ENCODE peak calls at places on chromosomes 11 and 22, in seven cellular contexts. One of them, this sample, is unnamed.

GRCh38 chr11:130592056-130592455 is 143.6 kb downstream of the ADAMTS15 start:
- DNase-seq in coronary artery: no peak
- DNase-seq in cardiac fibroblast: peak
- DNase-seq in Caco-2: no peak
- DNase-seq in heart right ventricle: no peak
- DNase-seq in transverse colon: no peak
- DNase-seq in IMR-90: peak
- DNase-seq in this sample: no peak

GRCh38 chr22:29040385-29041275 is 21.0 kb downstream of the C22orf31 start:
- DNase-seq in transverse colon: peak
- DNase-seq in coronary artery: no peak
- DNase-seq in heart right ventricle: peak
- DNase-seq in Caco-2: peak
- DNase-seq in cardiac fibroblast: peak
- DNase-seq in IMR-90: peak
- DNase-seq in this sample: peak

GRCh38 chr11:795638-796564 is 2.2 kb downstream of the SLC25A22 start:
- DNase-seq in Caco-2: no peak
- DNase-seq in cardiac fibroblast: peak
- DNase-seq in heart right ventricle: peak
- DNase-seq in transverse colon: peak
- DNase-seq in IMR-90: peak
- DNase-seq in coronary artery: peak
- DNase-seq in this sample: no peak

GRCh38 chr11:1160231-1161101 is 2.7 kb downstream of the MUC5AC start:
- DNase-seq in cardiac fibroblast: no peak
- DNase-seq in transverse colon: peak
- DNase-seq in heart right ventricle: peak
- DNase-seq in IMR-90: no peak
- DNase-seq in Caco-2: no peak
- DNase-seq in coronary artery: peak
- DNase-seq in this sample: no peak

GRCh38 chr11:111303476-111303875 is 5.1 kb downstream of the POU2AF3 start:
- DNase-seq in IMR-90: no peak
- DNase-seq in heart right ventricle: no peak
- DNase-seq in cardiac fibroblast: no peak
- DNase-seq in Caco-2: peak
- DNase-seq in coronary artery: no peak
- DNase-seq in transverse colon: peak
- DNase-seq in this sample: peak

GRCh38 chr22:38138961-38139360 is 28.5 kb upstream of the BAIAP2L2 start:
- DNase-seq in transverse colon: no peak
- DNase-seq in cardiac fibroblast: no peak
- DNase-seq in IMR-90: no peak
- DNase-seq in heart right ventricle: no peak
- DNase-seq in coronary artery: peak
- DNase-seq in Caco-2: no peak
- DNase-seq in this sample: no peak

GRCh38 chr11:60931897-60932296 is 7.6 kb downstream of the TMEM132A start:
- DNase-seq in IMR-90: no peak
- DNase-seq in coronary artery: no peak
- DNase-seq in transverse colon: peak
- DNase-seq in heart right ventricle: no peak
- DNase-seq in Caco-2: no peak
- DNase-seq in cardiac fibroblast: no peak
- DNase-seq in this sample: no peak

GRCh38 chr11:30914143-30914762 is 328.1 kb upstream of the MPPED2 start:
- DNase-seq in Caco-2: peak
- DNase-seq in IMR-90: peak
- DNase-seq in cardiac fibroblast: peak
- DNase-seq in transverse colon: peak
- DNase-seq in coronary artery: no peak
- DNase-seq in heart right ventricle: peak
- DNase-seq in this sample: peak

GRCh38 chr11:107741044-107741823 is 29.4 kb upstream of the SLN start:
- DNase-seq in cardiac fibroblast: peak
- DNase-seq in IMR-90: peak
- DNase-seq in transverse colon: peak
- DNase-seq in heart right ventricle: no peak
- DNase-seq in coronary artery: no peak
- DNase-seq in Caco-2: peak
- DNase-seq in this sample: peak

GRCh38 chr11:130001491-130002351 is 914 bp downstream of the PRDM10 start:
- DNase-seq in Caco-2: peak
- DNase-seq in cardiac fibroblast: peak
- DNase-seq in coronary artery: peak
- DNase-seq in IMR-90: peak
- DNase-seq in heart right ventricle: no peak
- DNase-seq in transverse colon: peak
- DNase-seq in this sample: no peak

GRCh38 chr22:48223488-48224190 is 1461.2 kb downstream of the TBC1D22A start:
- DNase-seq in Caco-2: no peak
- DNase-seq in transverse colon: no peak
- DNase-seq in coronary artery: peak
- DNase-seq in IMR-90: no peak
- DNase-seq in heart right ventricle: no peak
- DNase-seq in cardiac fibroblast: no peak
- DNase-seq in this sample: peak

GRCh38 chr22:33891455-33891854 is 28.8 kb downstream of the LARGE1 start:
- DNase-seq in heart right ventricle: no peak
- DNase-seq in IMR-90: no peak
- DNase-seq in transverse colon: no peak
- DNase-seq in Caco-2: no peak
- DNase-seq in coronary artery: no peak
- DNase-seq in cardiac fibroblast: no peak
- DNase-seq in this sample: peak

GRCh38 chr11:76161261-76161961 is 44.9 kb downstream of the WNT11 start:
- DNase-seq in Caco-2: no peak
- DNase-seq in cardiac fibroblast: no peak
- DNase-seq in coronary artery: no peak
- DNase-seq in heart right ventricle: peak
- DNase-seq in IMR-90: no peak
- DNase-seq in transverse colon: no peak
- DNase-seq in this sample: no peak

GRCh38 chr11:61553373-61554171 is 27.3 kb downstream of the SYT7 start:
- DNase-seq in cardiac fibroblast: no peak
- DNase-seq in transverse colon: no peak
- DNase-seq in IMR-90: no peak
- DNase-seq in coronary artery: no peak
- DNase-seq in Caco-2: no peak
- DNase-seq in heart right ventricle: no peak
- DNase-seq in this sample: no peak

GRCh38 chr11:76233936-76234703 is 27.8 kb upstream of the WNT11 start:
- DNase-seq in coronary artery: peak
- DNase-seq in Caco-2: no peak
- DNase-seq in IMR-90: no peak
- DNase-seq in cardiac fibroblast: peak
- DNase-seq in transverse colon: peak
- DNase-seq in heart right ventricle: peak
- DNase-seq in this sample: no peak

GRCh38 chr11:61062181-61062955 is 39.9 kb upstream of the CD5 start:
- DNase-seq in IMR-90: no peak
- DNase-seq in heart right ventricle: no peak
- DNase-seq in cardiac fibroblast: no peak
- DNase-seq in coronary artery: peak
- DNase-seq in Caco-2: no peak
- DNase-seq in transverse colon: no peak
- DNase-seq in this sample: no peak

GRCh38 chr22:45597460-45598192 is 74.0 kb upstream of the ATXN10 start:
- DNase-seq in coronary artery: no peak
- DNase-seq in IMR-90: no peak
- DNase-seq in heart right ventricle: no peak
- DNase-seq in Caco-2: peak
- DNase-seq in cardiac fibroblast: no peak
- DNase-seq in transverse colon: no peak
- DNase-seq in this sample: peak

GRCh38 chr11:65743928-65744698 is 23.5 kb upstream of the RNASEH2C start:
- DNase-seq in heart right ventricle: peak
- DNase-seq in transverse colon: peak
- DNase-seq in cardiac fibroblast: peak
- DNase-seq in Caco-2: peak
- DNase-seq in coronary artery: no peak
- DNase-seq in IMR-90: no peak
- DNase-seq in this sample: peak

GRCh38 chr11:61969838-61970452 is 2.5 kb upstream of the FTH1 start:
- DNase-seq in transverse colon: no peak
- DNase-seq in heart right ventricle: no peak
- DNase-seq in Caco-2: no peak
- DNase-seq in coronary artery: no peak
- DNase-seq in IMR-90: peak
- DNase-seq in cardiac fibroblast: peak
- DNase-seq in this sample: no peak

GRCh38 chr22:37077802-37078448 is 26.4 kb downstream of the KCTD17 start:
- DNase-seq in IMR-90: peak
- DNase-seq in Caco-2: peak
- DNase-seq in cardiac fibroblast: peak
- DNase-seq in transverse colon: peak
- DNase-seq in coronary artery: no peak
- DNase-seq in heart right ventricle: peak
- DNase-seq in this sample: peak

GRCh38 chr22:38214248-38215056 is 12.7 kb downstream of the MAFF start:
- DNase-seq in cardiac fibroblast: peak
- DNase-seq in heart right ventricle: peak
- DNase-seq in transverse colon: peak
- DNase-seq in Caco-2: peak
- DNase-seq in coronary artery: no peak
- DNase-seq in IMR-90: peak
- DNase-seq in this sample: no peak

GRCh38 chr11:790721-791564 is 1.1 kb upstream of the CEND1 start:
- DNase-seq in coronary artery: no peak
- DNase-seq in Caco-2: no peak
- DNase-seq in transverse colon: no peak
- DNase-seq in cardiac fibroblast: no peak
- DNase-seq in heart right ventricle: peak
- DNase-seq in IMR-90: no peak
- DNase-seq in this sample: no peak

GRCh38 chr11:108198833-108199232 is 23.6 kb downstream of the NPAT start:
- DNase-seq in heart right ventricle: no peak
- DNase-seq in transverse colon: no peak
- DNase-seq in coronary artery: no peak
- DNase-seq in Caco-2: no peak
- DNase-seq in cardiac fibroblast: no peak
- DNase-seq in IMR-90: no peak
- DNase-seq in this sample: no peak

GRCh38 chr22:28217277-28217676 is 298.2 kb upstream of the PITPNB start:
- DNase-seq in coronary artery: no peak
- DNase-seq in transverse colon: no peak
- DNase-seq in cardiac fibroblast: no peak
- DNase-seq in heart right ventricle: no peak
- DNase-seq in IMR-90: no peak
- DNase-seq in Caco-2: no peak
- DNase-seq in this sample: no peak

GRCh38 chr22:48785792-48786678 is 1041.6 kb downstream of the BRD1 start:
- DNase-seq in heart right ventricle: no peak
- DNase-seq in cardiac fibroblast: no peak
- DNase-seq in IMR-90: no peak
- DNase-seq in coronary artery: no peak
- DNase-seq in transverse colon: no peak
- DNase-seq in Caco-2: no peak
- DNase-seq in this sample: no peak

GRCh38 chr11:44960200-44960845 is 9.6 kb upstream of the TP53I11 start:
- DNase-seq in transverse colon: no peak
- DNase-seq in IMR-90: no peak
- DNase-seq in Caco-2: no peak
- DNase-seq in coronary artery: no peak
- DNase-seq in heart right ventricle: no peak
- DNase-seq in cardiac fibroblast: peak
- DNase-seq in this sample: no peak

DNA sequence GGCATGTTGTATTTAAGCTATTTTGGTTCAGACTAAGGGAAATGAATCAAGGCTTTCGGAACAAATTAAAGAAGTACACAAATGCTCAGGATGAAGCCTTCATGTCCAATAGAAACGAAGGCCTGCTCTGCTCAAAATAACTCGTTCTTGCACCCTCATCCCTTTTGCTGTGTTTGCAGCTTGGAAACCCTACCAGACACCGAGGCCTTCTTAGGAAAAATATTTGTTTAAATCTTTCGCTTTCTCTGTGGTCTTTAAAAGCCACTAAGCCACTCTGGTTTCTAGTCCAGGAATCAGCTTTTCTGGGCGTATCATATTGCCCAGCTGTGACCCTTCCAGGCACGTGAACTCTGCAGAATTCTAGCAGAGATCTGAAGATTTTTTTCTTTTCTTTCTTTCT is 60.9 kb upstream of the HSPA8 start:
- DNase-seq in Caco-2: no peak
- DNase-seq in coronary artery: no peak
- DNase-seq in IMR-90: no peak
- DNase-seq in cardiac fibroblast: no peak
- DNase-seq in transverse colon: no peak
- DNase-seq in heart right ventricle: no peak
- DNase-seq in this sample: no peak
- H3K4me3 ChIP-seq in Caco-2: no peak
- H3K4me3 ChIP-seq in coronary artery: no peak
- H3K4me3 ChIP-seq in IMR-90: no peak
- H3K4me3 ChIP-seq in cardiac fibroblast: no peak
- H3K4me3 ChIP-seq in transverse colon: no peak
- H3K4me3 ChIP-seq in heart right ventricle: no peak
- H3K4me3 ChIP-seq in this sample: no peak

GRCh38 chr11:70405679-70406395 is 7.5 kb downstream of the CTTN start:
- DNase-seq in cardiac fibroblast: no peak
- DNase-seq in transverse colon: no peak
- DNase-seq in IMR-90: no peak
- DNase-seq in Caco-2: no peak
- DNase-seq in heart right ventricle: no peak
- DNase-seq in coronary artery: no peak
- DNase-seq in this sample: no peak
- TF ChIP-seq CTCF in cardiac fibroblast: no peak
- TF ChIP-seq CTCF in transverse colon: no peak
- TF ChIP-seq CTCF in IMR-90: no peak
- TF ChIP-seq CTCF in Caco-2: no peak
- TF ChIP-seq CTCF in heart right ventricle: no peak
- TF ChIP-seq CTCF in coronary artery: no peak
- TF ChIP-seq CTCF in this sample: no peak

GRCh38 chr11:68142441-68143309 is 21.5 kb upstream of the CHKA start:
- DNase-seq in Caco-2: no peak
- DNase-seq in IMR-90: no peak
- DNase-seq in cardiac fibroblast: no peak
- DNase-seq in heart right ventricle: no peak
- DNase-seq in transverse colon: no peak
- DNase-seq in coronary artery: no peak
- DNase-seq in this sample: no peak
- H3K4me3 ChIP-seq in Caco-2: no peak
- H3K4me3 ChIP-seq in IMR-90: no peak
- H3K4me3 ChIP-seq in cardiac fibroblast: no peak
- H3K4me3 ChIP-seq in heart right ventricle: no peak
- H3K4me3 ChIP-seq in transverse colon: no peak
- H3K4me3 ChIP-seq in coronary artery: no peak
- H3K4me3 ChIP-seq in this sample: no peak

DNA sequence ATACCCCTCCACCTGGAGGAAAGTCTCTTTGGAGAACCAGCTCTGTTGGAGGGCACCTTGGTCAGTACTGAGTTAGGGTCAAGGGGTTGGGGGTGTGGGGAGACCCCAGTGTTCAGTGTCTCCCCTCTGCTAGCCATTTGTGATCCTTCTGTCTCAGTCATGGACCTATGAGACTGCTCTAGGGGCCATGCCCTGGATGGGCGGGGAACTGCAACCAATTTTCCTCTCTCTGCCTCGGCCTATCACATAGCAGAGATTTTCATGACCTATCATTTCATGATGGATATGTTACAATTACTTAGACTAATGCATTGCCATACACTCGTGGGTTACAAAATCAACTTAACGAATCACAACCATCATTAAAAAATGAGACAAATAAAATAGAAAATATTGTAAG is 7.4 kb downstream of the OTOG start:
- DNase-seq in IMR-90: no peak
- DNase-seq in Caco-2: no peak
- DNase-seq in coronary artery: no peak
- DNase-seq in heart right ventricle: no peak
- DNase-seq in transverse colon: no peak
- DNase-seq in cardiac fibroblast: no peak
- DNase-seq in this sample: no peak
- TF ChIP-seq CTCF in IMR-90: no peak
- TF ChIP-seq CTCF in Caco-2: no peak
- TF ChIP-seq CTCF in coronary artery: no peak
- TF ChIP-seq CTCF in heart right ventricle: no peak
- TF ChIP-seq CTCF in transverse colon: no peak
- TF ChIP-seq CTCF in cardiac fibroblast: no peak
- TF ChIP-seq CTCF in this sample: no peak

This sample was measured in LNCaP clone FGC.